ENCODE peak calls at places on chromosomes 1 and 21, in four cellular contexts. W is fibroblast of pulmonary artery, P is NCI-H748 treated with DMSO at 0.1 percent for 48 hours, F is SK-MEL-5. J is an unnamed sample.

GRCh38 chr21:22575165-22575584 is 1577.0 kb downstream of the NCAM2 start:
- DNase-seq in P (peak), W (peak), F (peak), J (peak)

GRCh38 chr1:118877668-118878067 is 110.5 kb downstream of the TBX15 start:
- DNase-seq in F (no peak), P (no peak), W (no peak), J (no peak)

GRCh38 chr1:215835951-215836350 is 268.8 kb downstream of the KCTD3 start:
- DNase-seq in W (peak), F (peak), P (no peak), J (no peak)

GRCh38 chr1:8666394-8667167 is 150.9 kb downstream of the RERE start:
- DNase-seq in F (no peak), P (no peak), W (peak), J (no peak)

GRCh38 chr1:210218047-210218446 is 14.5 kb upstream of the SERTAD4 start:
- DNase-seq in F (no peak), W (no peak), P (no peak), J (no peak)

GRCh38 chr1:213657879-213658278 is 329.9 kb upstream of the PROX1 start:
- DNase-seq in F (no peak), P (no peak), W (no peak), J (no peak)

GRCh38 chr1:216193839-216194443 is 229.3 kb downstream of the USH2A start:
- DNase-seq in F (peak), W (no peak), P (no peak), J (no peak)

GRCh38 chr1:229557913-229558414 is 543 bp downstream of the ABCB10 start:
- DNase-seq in W (peak), P (no peak), F (no peak), J (peak)

GRCh38 chr1:223776075-223776814 is 63.9 kb downstream of the CAPN2 start:
- DNase-seq in W (peak), P (no peak), F (peak), J (no peak)

GRCh38 chr1:118158918-118159317 is 26.1 kb downstream of the SPAG17 start:
- DNase-seq in W (peak), F (no peak), P (no peak), J (no peak)

GRCh38 chr21:33875026-33875695 is 40.4 kb downstream of the ATP5PO start:
- DNase-seq in F (no peak), W (no peak), P (no peak), J (no peak)

GRCh38 chr1:34407140-34407539 is 230.4 kb downstream of the C1orf94 start:
- DNase-seq in W (no peak), P (no peak), F (no peak), J (no peak)

GRCh38 chr21:45403133-45403824 is 1.7 kb upstream of the COL18A1 start:
- DNase-seq in P (no peak), F (no peak), W (no peak), J (no peak)

GRCh38 chr1:39509360-39510009 is 18.0 kb downstream of the BMP8A start:
- DNase-seq in P (no peak), W (peak), F (no peak), J (no peak)

GRCh38 chr21:28063241-28063640 is 929.4 kb downstream of the LTN1 start:
- DNase-seq in P (no peak), F (no peak), W (no peak), J (no peak)

GRCh38 chr21:44653656-44654575 is 543 bp downstream of the KRTAP12-4 start:
- DNase-seq in F (no peak), W (no peak), P (no peak), J (no peak)